ENCODE peak calls at places on chromosomes 16 and 17, in eight cellular contexts. E, Y, G, S, I, K, B and C are unnamed samples.

GRCh38 chr17:66664336-66664735 is 170.6 kb upstream of the CACNG5 start:
- DNase-seq in I (no peak), B (no peak), S (no peak), E (no peak), Y (no peak), K (no peak), G (no peak), C (no peak)

GRCh38 chr17:38861399-38861843 is 7.9 kb upstream of the RPL23 start:
- DNase-seq in S (no peak), K (no peak), E (peak), I (no peak), Y (no peak), G (peak), B (no peak), C (peak)

GRCh38 chr16:47826070-47826469 is 329.7 kb downstream of the ABCC12 start:
- DNase-seq in G (no peak), Y (no peak), K (no peak), I (no peak), E (no peak), B (no peak), S (no peak), C (no peak)

GRCh38 chr16:10813123-10813455 is 5.5 kb downstream of the TVP23A start:
- DNase-seq in K (no peak), S (no peak), E (no peak), Y (no peak), I (no peak), G (no peak), B (no peak), C (no peak)

GRCh38 chr17:77530591-77530990 is 389.8 kb downstream of the SEC14L1 start:
- DNase-seq in B (no peak), E (no peak), K (no peak), G (no peak), S (no peak), Y (no peak), I (no peak), C (no peak)

GRCh38 chr16:46730126-46730525 is 18.0 kb downstream of the MYLK3 start:
- DNase-seq in G (no peak), E (no peak), Y (no peak), I (no peak), B (no peak), K (no peak), S (no peak), C (no peak)

GRCh38 chr17:62703776-62704380 is 76.4 kb downstream of the MRC2 start:
- DNase-seq in K (peak), G (peak), B (peak), Y (peak), I (no peak), S (peak), E (peak), C (peak)

GRCh38 chr17:13158511-13159240 is 140.8 kb upstream of the ELAC2 start:
- DNase-seq in G (no peak), K (no peak), B (no peak), S (no peak), E (no peak), Y (no peak), I (no peak), C (no peak)

GRCh38 chr17:57762375-57762916 is 17.3 kb upstream of the CCDC182 start:
- DNase-seq in Y (no peak), B (no peak), S (no peak), K (no peak), E (no peak), I (no peak), G (no peak), C (no peak)

GRCh38 chr17:15944720-15945492 is at the start of gene ADORA2B:
- DNase-seq in Y (peak), E (peak), K (peak), G (peak), I (no peak), B (peak), S (peak), C (no peak)

GRCh38 chr17:65074778-65075250 is 18.3 kb upstream of the GNA13 start:
- DNase-seq in I (no peak), G (no peak), B (peak), E (no peak), S (peak), K (no peak), Y (no peak), C (no peak)

GRCh38 chr17:38358586-38359513 is 7.2 kb downstream of the SOCS7 start:
- DNase-seq in E (no peak), Y (no peak), K (no peak), I (no peak), B (no peak), G (no peak), S (no peak), C (no peak)

GRCh38 chr17:78163881-78164747 is 4.3 kb upstream of the SYNGR2 start:
- DNase-seq in I (no peak), G (no peak), K (no peak), Y (no peak), B (no peak), S (no peak), E (no peak), C (no peak)

GRCh38 chr17:44911133-44912001 is 3.9 kb downstream of the GFAP start:
- DNase-seq in B (peak), K (no peak), S (peak), G (peak), E (peak), I (no peak), Y (peak), C (peak)

GRCh38 chr17:76331083-76331482 is 22.6 kb downstream of the PRPSAP1 start:
- DNase-seq in B (no peak), I (no peak), G (no peak), S (no peak), Y (no peak), K (no peak), E (no peak), C (no peak)

GRCh38 chr17:33986566-33986965 is 268.5 kb upstream of the CCL2 start:
- DNase-seq in K (no peak), B (no peak), I (no peak), E (no peak), Y (no peak), S (no peak), G (no peak), C (no peak)

GRCh38 chr16:67029249-67030096 is 524 bp downstream of the CBFB start:
- DNase-seq in Y (no peak), E (peak), I (no peak), B (peak), K (no peak), G (peak), S (peak), C (peak)

GRCh38 chr16:57537194-57537505 is 779 bp upstream of the CCDC102A start:
- DNase-seq in I (no peak), E (no peak), Y (no peak), K (no peak), G (peak), B (no peak), S (no peak), C (no peak)

GRCh38 chr17:76353004-76353598 is 615 bp downstream of the PRPSAP1 start:
- DNase-seq in B (no peak), G (peak), S (peak), K (peak), E (no peak), Y (peak), I (peak), C (no peak)

GRCh38 chr17:65297384-65297783 is 160.2 kb downstream of the RGS9 start:
- DNase-seq in K (no peak), I (no peak), B (peak), E (peak), S (no peak), G (peak), Y (no peak), C (no peak)

GRCh38 chr17:27379863-27380533 is 76.2 kb upstream of the KSR1 start:
- DNase-seq in E (peak), G (peak), B (peak), S (peak), Y (no peak), K (no peak), I (no peak), C (no peak)

GRCh38 chr16:60914334-60914733 is 1121.9 kb downstream of the CDH8 start:
- DNase-seq in S (no peak), I (no peak), E (no peak), B (no peak), Y (no peak), G (no peak), K (no peak), C (no peak)

GRCh38 chr16:79286646-79287423 is 313.7 kb downstream of the MAF start:
- DNase-seq in E (no peak), K (peak), B (no peak), Y (no peak), S (peak), G (no peak), I (no peak), C (no peak)

GRCh38 chr16:48284772-48285409 is 37.6 kb upstream of the ABCC11 start:
- DNase-seq in G (no peak), Y (no peak), S (no peak), B (no peak), I (no peak), E (no peak), K (no peak), C (no peak)

GRCh38 chr17:81577278-81578000 is 25.3 kb upstream of the FAAP100 start:
- DNase-seq in S (no peak), I (no peak), G (peak), E (peak), K (no peak), Y (no peak), B (peak), C (peak)

GRCh38 chr16:57544129-57544653 is 1.7 kb downstream of the ADGRG5 start:
- DNase-seq in Y (no peak), B (no peak), G (no peak), K (peak), S (no peak), I (peak), E (no peak), C (no peak)

GRCh38 chr16:48824271-48824670 is 214.3 kb upstream of the N4BP1 start:
- DNase-seq in B (no peak), E (no peak), I (no peak), Y (no peak), G (no peak), S (no peak), K (no peak), C (no peak)

GRCh38 chr16:70652322-70652721 is 6.0 kb downstream of the IL34 start:
- DNase-seq in K (no peak), E (no peak), G (no peak), B (no peak), Y (no peak), S (no peak), I (no peak), C (no peak)

GRCh38 chr17:72477529-72477928 is 356.7 kb downstream of the SOX9 start:
- DNase-seq in G (no peak), E (no peak), Y (no peak), S (no peak), B (no peak), I (no peak), K (no peak), C (no peak)

GRCh38 chr17:80951121-80952090 is 40.2 kb upstream of the CHMP6 start:
- DNase-seq in I (peak), B (no peak), K (no peak), S (no peak), G (no peak), E (no peak), Y (no peak), C (no peak)

GRCh38 chr16:86195863-86196630 is 297.1 kb downstream of the IRF8 start:
- DNase-seq in Y (no peak), S (no peak), I (no peak), K (no peak), G (no peak), B (peak), E (no peak), C (no peak)

GRCh38 chr16:907819-908218 is 63.0 kb downstream of the LMF1 start:
- DNase-seq in Y (no peak), G (no peak), K (no peak), I (no peak), S (no peak), B (no peak), E (no peak), C (no peak)

GRCh38 chr17:77353684-77354419 is 213.1 kb downstream of the SEC14L1 start:
- DNase-seq in E (no peak), Y (no peak), S (no peak), B (no peak), G (peak), I (no peak), K (no peak), C (no peak)

GRCh38 chr16:50679676-50680555 is 1.2 kb downstream of the SNX20 start:
- DNase-seq in I (no peak), B (no peak), K (no peak), E (no peak), Y (no peak), S (no peak), G (no peak), C (no peak)

GRCh38 chr17:83144421-83145357 is 65.3 kb downstream of the METRNL start:
- DNase-seq in G (no peak), K (no peak), S (peak), B (peak), I (no peak), Y (no peak), E (peak), C (no peak)

GRCh38 chr17:38728290-38728831 is 1.8 kb upstream of the CISD3 start:
- DNase-seq in S (no peak), K (no peak), Y (no peak), B (no peak), E (no peak), G (no peak), I (no peak), C (no peak)